ENCODE peak calls at places on chromosomes 6 and 20, in six cellular contexts. Z, P, M, T, Q and D are unnamed samples.
A peak's percentile ranks its signal among the peaks of the same experiment; 100 is the strongest.

GRCh38 chr20:5522422-5522821 is 205.7 kb upstream of the PROKR2 start:
- DNase-seq in Z (no peak), P (no peak), M (no peak), T (no peak), Q (no peak), D (no peak)

GRCh38 chr6:61688165-61688564 is 597.9 kb downstream of the KHDRBS2 start:
- DNase-seq in Z (no peak), P (no peak), M (no peak), T (no peak), Q (no peak), D (no peak)

GRCh38 chr6:22899446-22899845 is 330.1 kb downstream of the HDGFL1 start:
- DNase-seq in Z (no peak), P (no peak), M (no peak), T (no peak), Q (no peak), D (no peak)

GRCh38 chr6:106373502-106374239 is 13.2 kb downstream of the CRYBG1 start:
- DNase-seq in Z (no peak), P (no peak), M (no peak), T (no peak), Q (no peak), D (no peak)

GRCh38 chr20:4637081-4637797 is 84.5 kb upstream of the PRND start:
- DNase-seq in Z (no peak), P (no peak), M (peak; percentile 65), T (no peak), Q (no peak), D (no peak)

GRCh38 chr6:154548130-154548830 is 37.8 kb upstream of the CNKSR3 start:
- DNase-seq in Z (peak; percentile 44), P (peak; percentile 33), M (no peak), T (no peak), Q (peak; percentile 24), D (peak; percentile 85)

GRCh38 chr20:9054176-9054575 is 14.7 kb upstream of the PLCB4 start:
- DNase-seq in Z (no peak), P (no peak), M (peak; percentile 80), T (no peak), Q (no peak), D (no peak)

GRCh38 chr6:85460154-85460950 is 10.5 kb downstream of the NT5E start:
- DNase-seq in Z (no peak), P (no peak), M (peak; percentile 52), T (no peak), Q (no peak), D (no peak)